ENCODE peak calls at places on chromosomes 11 and 22, in five cellular contexts. P is stimulated activated CD8-positive, alpha-beta memory T cell treated with anti-CD3 and anti-CD28 coated beads, Interleukin-7, amount 100 ng/mL, for 1 hour; V is GM13977; Y is sciatic nerve; D is CD8-positive, alpha-beta T cell. J is an unnamed sample.

GRCh38 chr11:77636738-77637344 is 753 bp downstream of the CLNS1A start:
- DNase-seq in P (no peak), V (no peak), Y (no peak), D (no peak), J (no peak)

GRCh38 chr11:64639885-64640284 is 48.9 kb downstream of the SLC22A12 start:
- DNase-seq in P (no peak), D (no peak), V (no peak), Y (no peak), J (no peak)

GRCh38 chr11:122673706-122674105 is 18.2 kb downstream of the UBASH3B start:
- DNase-seq in P (no peak), V (no peak), D (no peak), Y (no peak), J (no peak)

GRCh38 chr11:92960886-92961285 is 8.6 kb upstream of the MTNR1B start:
- DNase-seq in V (no peak), D (no peak), P (no peak), Y (no peak), J (no peak)

GRCh38 chr11:10725114-10725906 is 25.7 kb upstream of the CTR9 start:
- DNase-seq in V (no peak), Y (no peak), D (no peak), P (no peak), J (peak)

GRCh38 chr22:40920526-40920925 is 30.7 kb upstream of the RBX1 start:
- DNase-seq in P (no peak), Y (no peak), D (no peak), V (no peak), J (no peak)

GRCh38 chr11:69799582-69799981 is 19.6 kb downstream of the FGF3 start:
- DNase-seq in V (no peak), D (no peak), P (no peak), Y (no peak), J (peak)

GRCh38 chr11:36073411-36074203 is 129.7 kb downstream of the LDLRAD3 start:
- DNase-seq in Y (no peak), V (no peak), P (no peak), D (no peak), J (peak)

GRCh38 chr11:30786392-30787120 is 200.4 kb upstream of the MPPED2 start:
- DNase-seq in P (no peak), V (no peak), D (no peak), Y (no peak), J (no peak)

GRCh38 chr11:125952973-125953372 is 7.1 kb downstream of the VSIG10L2 start:
- DNase-seq in P (no peak), V (no peak), Y (peak), D (no peak), J (no peak)

GRCh38 chr22:46581580-46582244 is 38.5 kb upstream of the GRAMD4 start:
- DNase-seq in D (no peak), Y (peak), P (no peak), V (no peak), J (no peak)

GRCh38 chr11:33997473-33998347 is 53.8 kb upstream of the CAPRIN1 start:
- DNase-seq in V (no peak), D (no peak), Y (no peak), P (no peak), J (no peak)

GRCh38 chr22:46293591-46294260 is 2.9 kb upstream of the GTSE1 start:
- DNase-seq in P (no peak), V (no peak), D (no peak), Y (peak), J (no peak)

GRCh38 chr22:38219644-38220043 is 17.9 kb downstream of the MAFF start:
- DNase-seq in P (no peak), Y (no peak), D (no peak), V (no peak), J (no peak)

GRCh38 chr11:95676280-95676679 is 113.3 kb downstream of the FAM76B start:
- DNase-seq in Y (no peak), D (no peak), V (no peak), P (no peak), J (no peak)

GRCh38 chr11:26993965-26994446 is at the start of gene FIBIN:
- DNase-seq in P (no peak), D (no peak), Y (peak), V (no peak), J (no peak)

GRCh38 chr22:36238348-36239149 is 778 bp downstream of the APOL2 start:
- DNase-seq in D (no peak), P (no peak), V (no peak), Y (no peak), J (no peak)

GRCh38 chr11:19110290-19110689 is 6.7 kb upstream of the ZDHHC13 start:
- DNase-seq in Y (no peak), V (no peak), P (no peak), D (no peak), J (no peak)

GRCh38 chr11:8656291-8656690 is 26.2 kb downstream of the TRIM66 start:
- DNase-seq in D (no peak), P (no peak), Y (no peak), V (no peak), J (no peak)

GRCh38 chr11:74701351-74701750 is 29.9 kb downstream of the CHRDL2 start:
- DNase-seq in Y (no peak), D (no peak), V (no peak), P (no peak), J (no peak)

GRCh38 chr11:122180435-122180834 is 64.4 kb upstream of the BLID start:
- DNase-seq in Y (no peak), V (no peak), D (no peak), P (no peak), J (peak)

GRCh38 chr11:8008212-8008611 is 21.1 kb downstream of the EIF3F start:
- DNase-seq in D (no peak), Y (no peak), V (no peak), P (no peak), J (no peak)